ENCODE peak calls at places on chromosomes 1 and 21, in five cellular contexts. R, G, N, M and P are unnamed samples.

GRCh38 chr1:238830036-238830611 is 556.2 kb upstream of the CHRM3 start:
- DNase-seq in M (no peak), R (no peak), N (no peak), G (no peak), P (no peak)

GRCh38 chr1:204568576-204569206 is 52.5 kb downstream of the MDM4 start:
- DNase-seq in R (no peak), G (no peak), M (no peak), N (no peak), P (no peak)

GRCh38 chr1:242467556-242468145 is 56.8 kb downstream of the PLD5 start:
- DNase-seq in R (peak; percentile 66), G (peak; percentile 9), M (peak; percentile 53), N (peak; percentile 54), P (peak; percentile 52)

GRCh38 chr1:53541761-53542550 is 82.8 kb downstream of the DMRTB1 start:
- DNase-seq in N (no peak), R (no peak), M (peak; percentile 45), G (peak; percentile 91), P (peak; percentile 65)

GRCh38 chr1:206540044-206540758 is 32.9 kb downstream of the RASSF5 start:
- DNase-seq in N (no peak), M (no peak), R (no peak), G (no peak), P (no peak)

GRCh38 chr21:45257673-45258341 is 29.9 kb downstream of the POFUT2 start:
- DNase-seq in N (no peak), M (no peak), G (no peak), R (peak; percentile 53), P (peak; percentile 48)

GRCh38 chr21:45325206-45326168 is 37.8 kb upstream of the POFUT2 start:
- DNase-seq in R (no peak), M (no peak), N (no peak), G (no peak), P (no peak)

GRCh38 chr1:81111818-81112217 is 688.9 kb upstream of the ADGRL2 start:
- DNase-seq in N (no peak), G (peak; percentile 59), M (no peak), R (no peak), P (no peak)

GRCh38 chr1:58885998-58886397 is 102.2 kb upstream of the JUN start:
- DNase-seq in N (no peak), G (no peak), M (no peak), R (no peak), P (no peak)

GRCh38 chr21:18249542-18250152 is 5.0 kb downstream of the CHODL start:
- DNase-seq in G (peak; percentile 3), M (no peak), N (no peak), R (no peak), P (no peak)

GRCh38 chr1:83741348-83741747 is 257.6 kb downstream of the TTLL7 start:
- DNase-seq in G (no peak), N (peak; percentile 78), R (no peak), M (no peak), P (no peak)

GRCh38 chr1:226646870-226647449 is 92.1 kb downstream of the ITPKB start:
- DNase-seq in R (no peak), M (no peak), N (no peak), G (no peak), P (no peak)

GRCh38 chr1:9228589-9228988 is 6.0 kb upstream of the H6PD start:
- DNase-seq in R (no peak), G (no peak), N (no peak), M (no peak), P (no peak)

GRCh38 chr1:180842052-180842451 is 70.6 kb upstream of the KIAA1614 start:
- DNase-seq in M (no peak), R (no peak), G (peak; percentile 18), N (no peak), P (no peak)

GRCh38 chr1:42319128-42319851 is 15.7 kb downstream of the FOXJ3 start:
- DNase-seq in R (no peak), N (no peak), M (no peak), G (peak; percentile 51), P (no peak)

GRCh38 chr1:41643422-41643821 is 158.9 kb upstream of the EDN2 start:
- DNase-seq in M (no peak), G (no peak), N (no peak), R (no peak), P (no peak)

GRCh38 chr1:152486400-152487006 is 24.1 kb upstream of the LCE5A start:
- DNase-seq in R (peak; percentile 45), N (no peak), G (no peak), M (no peak), P (no peak)

GRCh38 chr1:164058192-164058591 is 500.8 kb upstream of the PBX1 start:
- DNase-seq in R (no peak), G (no peak), M (no peak), N (no peak), P (no peak)

GRCh38 chr1:83060216-83060615 is 938.7 kb downstream of the TTLL7 start:
- DNase-seq in M (peak; percentile 96), R (no peak), N (no peak), G (no peak), P (no peak)

GRCh38 chr1:14937288-14937949 is 216.1 kb upstream of the TMEM51 start:
- DNase-seq in M (no peak), N (no peak), G (no peak), R (no peak), P (no peak)

GRCh38 chr21:36200089-36200561 is 43.5 kb downstream of the DOP1B start:
- DNase-seq in G (no peak), R (no peak), M (no peak), N (no peak), P (no peak)

GRCh38 chr1:111399792-111400610 is 27.5 kb downstream of the OVGP1 start:
- DNase-seq in N (peak; percentile 41), R (peak; percentile 71), M (peak; percentile 28), G (peak; percentile 52), P (no peak)

GRCh38 chr1:2294033-2294640 is 66.0 kb downstream of the SKI start:
- DNase-seq in G (no peak), R (no peak), N (no peak), M (no peak), P (no peak)

GRCh38 chr1:61670016-61670415 is 54.9 kb downstream of the TM2D1 start:
- DNase-seq in R (no peak), M (no peak), N (no peak), G (no peak), P (no peak)

GRCh38 chr1:48870596-48870995 is 93.9 kb upstream of the BEND5 start:
- DNase-seq in R (no peak), N (no peak), G (no peak), M (no peak), P (no peak)

GRCh38 chr1:2935184-2935583 is 86.1 kb upstream of the ACTRT2 start:
- DNase-seq in N (no peak), M (no peak), R (no peak), G (no peak), P (no peak)

GRCh38 chr21:31813873-31814272 is 58.9 kb upstream of the HUNK start:
- DNase-seq in R (no peak), G (no peak), M (no peak), N (no peak), P (no peak)

GRCh38 chr1:176643536-176643935 is 180.6 kb downstream of the PAPPA2 start:
- DNase-seq in R (no peak), G (peak; percentile 67), M (no peak), N (no peak), P (no peak)

GRCh38 chr1:176843352-176844297 is 320.9 kb downstream of the ASTN1 start:
- DNase-seq in M (no peak), N (peak; percentile 43), G (peak; percentile 42), R (no peak), P (no peak)

GRCh38 chr1:21541835-21542234 is 32.6 kb downstream of the ALPL start:
- DNase-seq in N (no peak), G (peak; percentile 73), M (no peak), R (no peak), P (no peak)

DNA sequence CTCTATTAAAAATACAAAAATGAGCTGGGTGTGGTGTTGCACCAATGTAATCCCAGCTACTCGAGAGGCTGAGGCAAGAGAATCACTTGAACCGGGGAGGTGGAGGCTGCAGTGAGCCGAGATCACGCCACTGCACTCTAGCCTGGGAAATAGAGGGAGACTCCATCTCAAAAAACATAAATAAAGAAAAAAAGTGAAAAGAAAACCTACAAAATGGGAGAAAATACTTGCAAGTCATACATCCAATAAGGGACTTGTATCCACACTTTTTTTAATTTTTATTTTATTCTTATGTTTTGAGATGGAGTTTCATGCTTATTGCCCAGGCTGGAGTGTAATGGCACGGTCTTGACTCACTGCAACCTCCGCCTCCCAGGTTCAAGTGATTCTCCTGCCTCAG is 29.5 kb upstream of the SH3D21 start:
- DNase-seq in M (no peak), G (no peak), N (no peak), R (no peak), P (no peak)
- H2BK12ac ChIP-seq in M (no peak overlapping the region), G (no peak overlapping the region), N (no peak overlapping the region), R (no peak overlapping the region), P (no peak overlapping the region)

GRCh38 chr1:98260839-98261238 is 340.0 kb upstream of the DPYD start:
- DNase-seq in R (no peak), G (no peak), M (no peak), N (no peak), P (no peak)

GRCh38 chr1:98256700-98257099 is 335.9 kb upstream of the DPYD start:
- DNase-seq in R (no peak), G (no peak), M (no peak), N (no peak), P (no peak)

GRCh38 chr1:98264727-98265126 is 343.9 kb upstream of the DPYD start:
- DNase-seq in G (no peak), R (no peak), M (no peak), N (no peak), P (no peak)

GRCh38 chr1:98260421-98260820 is 339.6 kb upstream of the DPYD start:
- DNase-seq in G (no peak), M (no peak), R (no peak), N (no peak), P (no peak)
- H2BK12ac ChIP-seq in G (no peak overlapping the region), M (no peak overlapping the region), R (no peak overlapping the region), N (no peak overlapping the region), P (no peak overlapping the region)

GRCh38 chr1:240496356-240496755 is 115.6 kb downstream of the GREM2 start:
- DNase-seq in R (no peak), G (no peak), N (no peak), M (peak; percentile 64), P (no peak)

GRCh38 chr1:240499012-240499411 is 112.9 kb downstream of the GREM2 start:
- DNase-seq in G (peak; percentile 42), R (no peak), M (no peak), N (no peak), P (no peak)

GRCh38 chr1:240496941-240497340 is 115.0 kb downstream of the GREM2 start:
- DNase-seq in N (no peak), M (peak; percentile 37), R (no peak), G (no peak), P (no peak)

GRCh38 chr1:240497908-240498307 is 114.0 kb downstream of the GREM2 start:
- DNase-seq in R (no peak), M (no peak), G (no peak), N (no peak), P (no peak)

GRCh38 chr1:240498335-240498734 is 113.6 kb downstream of the GREM2 start:
- DNase-seq in N (no peak), M (no peak), G (no peak), R (no peak), P (no peak)
- H2BK12ac ChIP-seq in N (no peak overlapping the region), M (peak overlapping the region; percentile 37), G (peak overlapping the region; percentile 45), R (peak overlapping the region; percentile 40), P (no peak overlapping the region)

DNA sequence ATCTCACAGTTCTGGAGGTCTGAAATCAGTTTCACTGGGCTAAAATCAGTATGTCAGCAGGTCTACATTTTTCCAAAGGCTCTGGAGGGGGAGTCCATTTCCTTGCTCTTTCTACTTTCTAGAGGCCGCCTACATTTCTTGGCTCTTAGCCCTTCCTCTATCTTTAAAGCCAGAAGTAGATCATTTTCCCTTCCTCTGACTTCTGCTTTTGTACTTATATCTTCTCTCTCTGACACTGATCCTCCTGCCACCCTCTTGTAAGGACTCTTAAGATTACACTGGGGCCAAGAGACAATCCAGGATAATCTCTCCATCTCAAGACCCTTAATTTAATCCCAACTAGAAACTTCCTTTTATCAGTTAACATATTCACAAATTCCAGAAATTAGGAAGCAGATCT is 41.4 kb downstream of the MSH4 start:
- DNase-seq in N (no peak), R (no peak), G (no peak), M (no peak), P (no peak)
- H2BK12ac ChIP-seq in N (no peak overlapping the region), R (no peak overlapping the region), G (no peak overlapping the region), M (no peak overlapping the region), P (no peak overlapping the region)